ENCODE peak calls at places on chromosomes 13 and 19, in seven cellular contexts. C is hypothalamus, M is AML-193, P is DMS53, Y is BJ, I is astrocyte of the hippocampus, F is kidney. J is an unnamed sample.

GRCh38 chr19:3151563-3152430 is 16.0 kb downstream of the GNA15 start:
- DNase-seq in M (no peak), C (no peak), Y (no peak), I (no peak), P (no peak), F (no peak), J (no peak)

GRCh38 chr19:44588753-44589112 is 24.6 kb upstream of the IGSF23 start:
- DNase-seq in M (no peak), P (no peak), F (no peak), I (no peak), Y (no peak), C (no peak), J (no peak)

GRCh38 chr13:56773148-56773547 is 367.6 kb upstream of the PRR20A start:
- DNase-seq in F (no peak), M (no peak), Y (no peak), C (no peak), P (no peak), I (no peak), J (no peak)

GRCh38 chr13:98856983-98857382 is 104.5 kb upstream of the SLC15A1 start:
- DNase-seq in F (no peak), P (no peak), Y (no peak), C (peak), M (no peak), I (no peak), J (no peak)

GRCh38 chr19:28184997-28185396 is 1028.0 kb downstream of the UQCRFS1 start:
- DNase-seq in Y (no peak), C (no peak), F (no peak), M (no peak), I (peak), P (no peak), J (no peak)

GRCh38 chr13:106362637-106363036 is 172.8 kb downstream of the EFNB2 start:
- DNase-seq in M (no peak), I (no peak), Y (no peak), F (no peak), P (no peak), C (no peak), J (no peak)

GRCh38 chr13:29858667-29859066 is 8.2 kb upstream of the UBL3 start:
- DNase-seq in I (no peak), F (no peak), Y (no peak), C (no peak), M (no peak), P (no peak), J (no peak)

GRCh38 chr19:16380314-16380695 is 55.7 kb downstream of the KLF2 start:
- DNase-seq in P (no peak), F (peak), I (no peak), Y (no peak), M (no peak), C (no peak), J (no peak)

GRCh38 chr19:2733930-2734588 is 5.8 kb downstream of the SLC39A3 start:
- DNase-seq in M (no peak), Y (no peak), P (no peak), F (no peak), I (no peak), C (no peak), J (no peak)

GRCh38 chr13:98930014-98930625 is 47.7 kb downstream of the DOCK9 start:
- DNase-seq in M (no peak), C (peak), I (no peak), P (no peak), F (no peak), Y (no peak), J (no peak)

GRCh38 chr19:29273000-29273691 is 60.2 kb upstream of the UQCRFS1 start:
- DNase-seq in M (no peak), I (no peak), F (no peak), P (no peak), Y (no peak), C (no peak), J (no peak)

GRCh38 chr19:46609511-46610412 is 8.6 kb downstream of the CALM3 start:
- DNase-seq in Y (no peak), P (no peak), C (no peak), M (no peak), F (peak), I (no peak), J (no peak)

GRCh38 chr19:13978306-13978705 is 26.0 kb downstream of the DCAF15 start:
- DNase-seq in Y (no peak), M (no peak), I (peak), C (peak), P (no peak), F (peak), J (peak)

GRCh38 chr13:37701972-37702371 is 103.4 kb upstream of the POSTN start:
- DNase-seq in Y (peak), I (peak), M (no peak), P (no peak), C (no peak), F (no peak), J (peak)

J was measured in astrocyte of the spinal cord.